ENCODE peak calls at places on chromosomes 7 and 10, in seven cellular contexts. D is brain microvascular endothelial cell, Y is OCI-LY7, R is BJ, W is PC-3, K is heart right ventricle, I is psoas muscle. P is an unnamed sample.

GRCh38 chr7:3267928-3268690 is 32.9 kb upstream of the SDK1 start:
- DNase-seq in D (peak; percentile 98), Y (no peak), R (peak; percentile 7), W (peak; percentile 88), K (no peak), I (no peak), P (peak; percentile 94)

GRCh38 chr10:33217854-33218253 is 116.6 kb downstream of the NRP1 start:
- DNase-seq in D (peak; percentile 48), Y (no peak), R (no peak), W (peak; percentile 93), K (no peak), I (no peak), P (no peak)

GRCh38 chr7:82291931-82292330 is 151.6 kb downstream of the CACNA2D1 start:
- DNase-seq in D (no peak), Y (no peak), R (no peak), W (peak; percentile 45), K (no peak), I (no peak), P (no peak)

GRCh38 chr10:128220011-128220410 is 93.8 kb upstream of the MKI67 start:
- DNase-seq in D (no peak), Y (no peak), R (no peak), W (peak; percentile 46), K (no peak), I (no peak), P (no peak)

GRCh38 chr10:43317422-43317821 is 50.6 kb upstream of the RASGEF1A start:
- DNase-seq in D (no peak), Y (no peak), R (no peak), W (peak; percentile 21), K (no peak), I (no peak), P (no peak)

GRCh38 chr10:14889318-14889717 is 10.7 kb downstream of the SUV39H2 start:
- DNase-seq in D (no peak), Y (no peak), R (no peak), W (peak; percentile 6), K (no peak), I (no peak), P (peak; percentile 21)

GRCh38 chr7:39838326-39838725 is 111.7 kb upstream of the CDK13 start:
- DNase-seq in D (peak; percentile 16), Y (peak; percentile 1), R (no peak), W (peak; percentile 31), K (peak; percentile 23), I (no peak), P (peak; percentile 21)

GRCh38 chr10:101894742-101895141 is 51.1 kb upstream of the KCNIP2 start:
- DNase-seq in D (no peak), Y (no peak), R (no peak), W (no peak), K (peak; percentile 28), I (no peak), P (no peak)

GRCh38 chr7:105654994-105655900 is 74.0 kb upstream of the EFCAB10 start:
- DNase-seq in D (no peak), Y (no peak), R (no peak), W (peak; percentile 44), K (peak; percentile 30), I (no peak), P (peak; percentile 79)

GRCh38 chr10:115918812-115919211 is 354.2 kb downstream of the GFRA1 start:
- DNase-seq in D (peak; percentile 22), Y (no peak), R (no peak), W (no peak), K (no peak), I (no peak), P (peak; percentile 26)

GRCh38 chr7:87192784-87193487 is 26.6 kb downstream of the TMEM243 start:
- DNase-seq in D (no peak), Y (no peak), R (no peak), W (no peak), K (no peak), I (no peak), P (no peak)

GRCh38 chr10:110013615-110014293 is 6.0 kb downstream of the ADD3 start:
- DNase-seq in D (no peak), Y (no peak), R (no peak), W (peak; percentile 74), K (no peak), I (no peak), P (peak; percentile 45)

GRCh38 chr10:5631936-5632335 is 34.5 kb downstream of the ASB13 start:
- DNase-seq in D (no peak), Y (no peak), R (no peak), W (no peak), K (no peak), I (no peak), P (no peak)

DNA sequence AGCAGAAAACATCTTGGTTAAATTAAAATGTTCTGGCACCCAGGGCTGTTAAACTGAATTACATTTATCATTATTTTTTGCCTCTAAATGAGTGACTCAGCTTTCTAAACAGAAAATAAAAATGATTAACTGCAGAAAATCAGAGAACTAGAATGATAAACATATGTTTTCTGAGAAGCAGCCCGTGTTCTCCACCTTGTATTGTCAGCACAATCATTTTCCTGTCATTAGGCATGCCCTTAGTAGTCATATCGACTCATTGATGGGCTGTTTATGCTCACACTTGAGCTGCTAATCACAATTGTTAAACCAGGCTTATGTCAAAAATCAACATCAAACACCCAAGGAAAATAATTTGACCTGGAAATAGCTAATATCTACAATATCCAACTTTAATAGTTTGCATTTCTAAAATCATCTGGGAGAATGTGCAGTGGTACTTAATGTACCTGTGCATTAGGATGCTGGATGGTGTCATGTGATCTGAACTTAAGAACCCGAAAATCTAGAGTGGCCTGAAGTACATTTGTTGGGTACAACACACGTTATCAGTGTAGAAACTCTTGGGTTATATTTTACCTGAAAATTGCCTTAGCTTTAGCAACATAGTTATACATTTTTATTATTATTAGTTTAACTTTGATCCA is 2.3 kb downstream of the MDFIC start:
- DNase-seq in D (no peak), Y (no peak), R (no peak), W (no peak), K (no peak), I (no peak), P (no peak)
- H3K4me3 ChIP-seq in D (no peak overlapping the region), Y (no peak overlapping the region), R (peak overlapping the region; percentile 85), W (peak overlapping the region; percentile 78), K (peak overlapping the region; percentile 91), I (peak overlapping the region; percentile 78), P (peak overlapping the region; percentile 83)

GRCh38 chr7:6650086-6650485 is 13.0 kb downstream of the ZNF316 start:
- DNase-seq in D (no peak), Y (no peak), R (no peak), W (no peak), K (no peak), I (no peak), P (no peak)

GRCh38 chr7:6649241-6649961 is 12.3 kb downstream of the ZNF316 start:
- DNase-seq in D (no peak), Y (no peak), R (no peak), W (no peak), K (no peak), I (no peak), P (no peak)

GRCh38 chr7:6651866-6652445 is 14.8 kb downstream of the ZNF316 start:
- DNase-seq in D (no peak), Y (no peak), R (no peak), W (no peak), K (no peak), I (no peak), P (no peak)

GRCh38 chr7:6648815-6649104 is 11.6 kb downstream of the ZNF316 start:
- DNase-seq in D (no peak), Y (no peak), R (no peak), W (no peak), K (no peak), I (no peak), P (no peak)

GRCh38 chr7:6650521-6651011 is 13.4 kb downstream of the ZNF316 start:
- DNase-seq in D (no peak), Y (no peak), R (no peak), W (no peak), K (no peak), I (no peak), P (no peak)
- TF ChIP-seq CTCF in D (no peak), Y (no peak), R (no peak), W (no peak), K (no peak), I (no peak), P (no peak)

GRCh38 chr10:100748251-100749058 is 3.1 kb downstream of the PAX2 start:
- DNase-seq in D (no peak), Y (no peak), R (no peak), W (no peak), K (no peak), I (no peak), P (no peak)

GRCh38 chr10:100749059-100749308 is 3.6 kb downstream of the PAX2 start:
- DNase-seq in D (no peak), Y (no peak), R (no peak), W (no peak), K (no peak), I (no peak), P (no peak)

GRCh38 chr10:100750291-100751210 is 5.2 kb downstream of the PAX2 start:
- DNase-seq in D (no peak), Y (no peak), R (no peak), W (no peak), K (no peak), I (no peak), P (no peak)

GRCh38 chr10:100749309-100750217 is 4.2 kb downstream of the PAX2 start:
- DNase-seq in D (no peak), Y (no peak), R (no peak), W (no peak), K (no peak), I (no peak), P (no peak)

DNA sequence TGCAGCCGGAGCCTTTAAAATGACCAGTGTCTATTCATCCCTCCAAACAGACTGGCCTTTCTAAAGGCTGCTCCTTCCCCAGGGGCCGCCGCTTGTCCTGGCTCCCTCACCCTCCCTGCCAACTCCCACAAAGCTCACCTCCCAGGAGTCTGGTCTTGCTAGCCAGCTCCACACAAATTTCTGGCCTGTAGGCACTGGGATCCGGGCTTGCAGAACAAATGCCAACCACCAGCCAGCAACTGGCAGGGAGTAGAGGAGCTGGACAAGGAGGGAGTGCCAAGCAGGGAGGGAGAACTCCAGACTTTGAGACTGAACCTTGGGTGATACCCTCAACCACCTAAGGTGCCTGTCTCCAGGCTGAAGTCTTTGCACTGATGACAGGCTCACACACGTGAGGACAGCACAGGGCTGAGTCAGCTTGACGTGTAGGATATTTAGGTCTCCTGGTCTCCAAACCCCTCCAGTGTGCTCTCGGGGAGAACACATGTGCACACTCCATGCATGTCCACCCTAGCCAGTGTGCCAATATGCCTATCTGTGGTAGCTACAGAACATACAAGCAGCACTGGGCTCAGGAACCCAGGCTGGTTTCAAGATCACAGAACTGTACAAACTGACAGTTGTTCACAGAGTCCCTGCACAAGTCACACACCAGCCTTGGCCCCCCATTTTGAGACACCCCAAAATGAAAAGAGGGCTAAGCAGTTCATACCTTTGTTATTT is 6.0 kb downstream of the PAX2 start:
- DNase-seq in D (no peak), Y (no peak), R (no peak), W (no peak), K (no peak), I (no peak), P (no peak)
- H3K4me3 ChIP-seq in D (no peak overlapping the region), Y (no peak overlapping the region), R (no peak overlapping the region), W (no peak overlapping the region), K (no peak overlapping the region), I (no peak overlapping the region), P (no peak overlapping the region)

DNA sequence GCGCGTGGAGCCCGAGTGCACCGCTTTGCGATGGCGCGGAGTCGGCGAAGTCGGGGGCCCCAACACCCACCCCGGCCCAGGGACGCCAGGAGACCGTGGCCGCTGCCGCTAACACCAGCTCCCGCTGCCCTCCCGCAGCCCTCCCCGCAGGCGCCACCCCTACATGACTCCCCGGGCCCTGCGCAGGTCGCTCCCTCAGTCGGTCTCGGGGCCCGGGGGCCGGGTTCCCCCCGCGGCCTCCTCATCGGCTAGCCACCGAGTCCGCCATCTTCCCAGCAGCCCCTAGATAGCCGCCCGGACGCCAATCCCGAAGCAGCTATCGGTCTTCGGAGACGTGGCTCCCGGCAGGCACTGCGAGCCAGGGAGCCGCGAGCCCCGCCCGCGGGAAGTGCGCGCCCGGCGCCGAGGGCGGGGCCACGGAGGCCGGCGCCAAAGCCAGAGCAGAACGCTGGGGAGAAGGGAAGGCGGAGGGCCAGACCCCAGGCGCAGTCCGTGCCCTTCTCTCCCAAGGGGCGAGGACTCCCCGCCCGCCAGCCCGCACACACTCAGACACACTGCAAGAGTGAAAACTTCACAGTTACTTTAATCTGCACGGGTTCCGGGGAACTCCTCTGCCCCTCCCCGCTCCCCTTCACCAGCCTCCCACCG is at the start of gene FASTK:
- DNase-seq in D (peak; percentile 85), Y (peak; percentile 92), R (no peak), W (peak; percentile 94), K (peak; percentile 90), I (peak; percentile 91), P (peak; percentile 84)
- TF ChIP-seq CTCF in D (no peak), Y (no peak), R (no peak), W (no peak), K (no peak), I (no peak), P (no peak)